ENCODE peak calls at places on chromosomes 5 and 9, in six cellular contexts. M is GM23248, Q is SK-N-SH, C is heart right ventricle, G is PC-9, F is testis. V is an unnamed sample. For H3K4me1, the result is how much of the 10 kb centered on the place peaks cover.

GRCh38 chr9:86990276-86990675 is 43.0 kb upstream of the GAS1 start:
- DNase-seq in M (no peak), Q (no peak), C (no peak), G (no peak), F (no peak), V (no peak)

GRCh38 chr5:371811-372555 is 50.5 kb downstream of the AHRR start:
- DNase-seq in M (peak), Q (peak), C (no peak), G (no peak), F (peak), V (peak)

GRCh38 chr9:35660966-35661413 is 2.9 kb downstream of the CCDC107 start:
- DNase-seq in M (peak), Q (no peak), C (no peak), G (no peak), F (peak), V (peak)

GRCh38 chr9:79360387-79361347 is 211.1 kb upstream of the TLE4 start:
- DNase-seq in M (peak), Q (no peak), C (no peak), G (no peak), F (no peak), V (no peak)

GRCh38 chr5:149152317-149152746 is 11.0 kb downstream of the ABLIM3 start:
- DNase-seq in M (peak), Q (no peak), C (no peak), G (no peak), F (no peak), V (no peak)

GRCh38 chr9:89614319-89614892 is 9.6 kb downstream of the GADD45G start:
- DNase-seq in M (no peak), Q (no peak), C (no peak), G (no peak), F (no peak), V (no peak)

GRCh38 chr5:128154943-128155342 is 71.4 kb downstream of the SLC12A2 start:
- DNase-seq in M (peak), Q (peak), C (no peak), G (no peak), F (no peak), V (no peak)

GRCh38 chr5:147530801-147531389 is 21.0 kb upstream of the DPYSL3 start:
- DNase-seq in M (peak), Q (no peak), C (no peak), G (no peak), F (no peak), V (no peak)

GRCh38 chr5:65506961-65507360 is 25.2 kb upstream of the ADAMTS6 start:
- DNase-seq in M (peak), Q (peak), C (no peak), G (no peak), F (no peak), V (no peak)

GRCh38 chr5:65066787-65067506 is 298.2 kb downstream of the CWC27 start:
- DNase-seq in M (no peak), Q (no peak), C (no peak), G (no peak), F (no peak), V (no peak)

GRCh38 chr9:69120380-69121154 is 53.5 kb upstream of the TJP2 start:
- DNase-seq in M (no peak), Q (no peak), C (peak), G (peak), F (no peak), V (no peak)

GRCh38 chr5:94672746-94673145 is 54.3 kb downstream of the SLF1 start:
- DNase-seq in M (no peak), Q (no peak), C (no peak), G (no peak), F (no peak), V (no peak)

GRCh38 chr5:61658592-61659008 is 326.5 kb downstream of the ZSWIM6 start:
- DNase-seq in M (peak), Q (peak), C (peak), G (no peak), F (peak), V (peak)

GRCh38 chr5:109655841-109656240 is 33.9 kb upstream of the MAN2A1 start:
- DNase-seq in M (peak), Q (no peak), C (no peak), G (no peak), F (no peak), V (no peak)

GRCh38 chr9:126874546-126875314 is 14.3 kb downstream of the ZBTB34 start:
- DNase-seq in M (peak), Q (no peak), C (no peak), G (peak), F (no peak), V (no peak)

GRCh38 chr5:72451771-72452505 is 55.3 kb downstream of the ZNF366 start:
- DNase-seq in M (peak), Q (peak), C (peak), G (peak), F (peak), V (peak)

GRCh38 chr5:1536298-1537165 is 12.8 kb upstream of the LPCAT1 start:
- DNase-seq in M (peak), Q (no peak), C (no peak), G (no peak), F (peak), V (peak)

GRCh38 chr5:172417983-172418630 is 36.2 kb downstream of the SH3PXD2B start:
- DNase-seq in M (peak), Q (no peak), C (peak), G (no peak), F (peak), V (peak)

GRCh38 chr5:154648706-154649105 is 106.5 kb upstream of the LARP1 start:
- DNase-seq in M (peak), Q (no peak), C (no peak), G (no peak), F (no peak), V (no peak)

GRCh38 chr5:112860929-112861637 is at the start of gene SRP19:
- DNase-seq in M (peak), Q (peak), C (peak), G (peak), F (peak), V (peak)

GRCh38 chr9:4581861-4582565 is 80.1 kb upstream of the PLPP6 start:
- DNase-seq in M (no peak), Q (no peak), C (no peak), G (no peak), F (no peak), V (no peak)

GRCh38 chr9:97419315-97419867 is 7.5 kb downstream of the TDRD7 start:
- DNase-seq in M (peak), Q (no peak), C (no peak), G (no peak), F (no peak), V (no peak)

GRCh38 chr5:136062563-136063274 is 33.9 kb downstream of the TGFBI start:
- DNase-seq in M (peak), Q (no peak), C (no peak), G (peak), F (no peak), V (no peak)

GRCh38 chr5:62317810-62318209 is 11.8 kb downstream of the KIF2A start:
- DNase-seq in M (peak), Q (no peak), C (no peak), G (no peak), F (no peak), V (no peak)

GRCh38 chr5:125326114-125326513 is 579.7 kb upstream of the ZNF608 start:
- DNase-seq in M (peak), Q (peak), C (no peak), G (no peak), F (no peak), V (no peak)

GRCh38 chr5:96434201-96434645 is 1.2 kb upstream of the PCSK1 start:
- DNase-seq in M (peak), Q (peak), C (peak), G (no peak), F (peak), V (peak)

DNA sequence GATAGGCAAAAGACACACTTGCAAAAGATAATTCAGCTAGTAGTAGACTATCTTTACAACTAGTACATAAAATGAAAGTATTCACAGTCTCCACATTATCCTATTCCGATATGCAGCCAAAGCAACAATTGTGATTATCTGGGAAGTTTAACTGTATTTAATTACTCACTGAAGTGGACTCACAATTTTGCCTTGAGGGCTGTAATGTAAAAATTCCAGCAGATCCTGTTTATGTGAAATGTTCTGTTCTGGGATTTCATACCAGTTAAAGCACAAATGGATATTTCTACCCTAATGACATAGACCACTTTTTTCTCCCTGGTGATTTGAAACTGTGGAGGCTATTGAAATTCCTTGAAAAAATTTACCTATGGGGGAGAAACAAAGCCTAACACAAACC is 474.4 kb upstream of the EDIL3 start:
- DNase-seq in M (no peak), Q (no peak), C (no peak), G (no peak), F (no peak), V (no peak)
- H3K4me1 ChIP-seq in M (under half), Q (under half), C (under half), G (under half), F (under half), V (under half)

GRCh38 chr5:179128976-179129375 is 68.8 kb downstream of the ZNF354C start:
- DNase-seq in M (no peak), Q (no peak), C (no peak), G (no peak), F (no peak), V (no peak)

GRCh38 chr5:179125789-179126505 is 65.8 kb downstream of the ZNF354C start:
- DNase-seq in M (no peak), Q (no peak), C (no peak), G (no peak), F (no peak), V (no peak)

GRCh38 chr5:179126506-179126991 is 66.4 kb downstream of the ZNF354C start:
- DNase-seq in M (no peak), Q (no peak), C (no peak), G (no peak), F (no peak), V (peak)

GRCh38 chr5:179128041-179128365 is 67.8 kb downstream of the ZNF354C start:
- DNase-seq in M (no peak), Q (no peak), C (no peak), G (no peak), F (no peak), V (no peak)

GRCh38 chr5:179127136-179128040 is 67.2 kb downstream of the ZNF354C start:
- DNase-seq in M (no peak), Q (no peak), C (no peak), G (no peak), F (no peak), V (peak)
- H3K4me1 ChIP-seq in M (under half), Q (under half), C (under half), G (under half), F (under half), V (under half)

GRCh38 chr5:83055166-83055565 is 22.0 kb downstream of the TMEM167A start:
- DNase-seq in M (no peak), Q (no peak), C (no peak), G (no peak), F (no peak), V (no peak)

GRCh38 chr5:83058718-83059117 is 18.5 kb downstream of the TMEM167A start:
- DNase-seq in M (no peak), Q (no peak), C (no peak), G (no peak), F (no peak), V (no peak)

GRCh38 chr5:83059341-83059740 is 17.9 kb downstream of the TMEM167A start:
- DNase-seq in M (no peak), Q (no peak), C (no peak), G (no peak), F (no peak), V (no peak)
- H3K4me1 ChIP-seq in M (under half), Q (under half), C (under half), G (under half), F (under half), V (under half)

DNA sequence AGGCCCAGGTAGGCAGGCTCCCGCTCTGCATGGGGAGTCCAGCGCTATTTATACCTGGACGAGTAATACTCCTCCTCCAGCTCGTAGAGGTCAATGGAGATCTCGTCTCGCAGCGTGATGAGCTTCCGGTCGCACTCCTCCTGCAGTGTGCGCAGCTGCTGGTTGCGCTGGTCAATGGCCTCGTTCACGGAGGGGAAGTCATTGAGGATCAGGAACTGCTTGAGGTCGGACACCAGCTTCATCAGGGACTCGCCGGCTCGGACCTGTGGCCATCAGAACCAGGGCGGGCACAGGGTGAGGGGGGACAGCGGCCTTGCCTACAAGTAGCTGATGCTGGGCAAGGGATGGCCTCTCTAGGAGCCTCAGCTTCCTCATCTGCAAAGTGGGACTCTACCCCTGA is 3.9 kb downstream of the MED22 start:
- DNase-seq in M (no peak), Q (no peak), C (no peak), G (no peak), F (no peak), V (no peak)
- H3K4me1 ChIP-seq in M (under half), Q (under half), C (under half), G (under half), F (under half), V (under half)

GRCh38 chr5:123538670-123539459 is 26.9 kb downstream of the CSNK1G3 start:
- DNase-seq in M (peak), Q (no peak), C (no peak), G (no peak), F (no peak), V (no peak)
- H3K4me1 ChIP-seq in M (under half), Q (under half), C (under half), G (under half), F (under half), V (under half)

DNA sequence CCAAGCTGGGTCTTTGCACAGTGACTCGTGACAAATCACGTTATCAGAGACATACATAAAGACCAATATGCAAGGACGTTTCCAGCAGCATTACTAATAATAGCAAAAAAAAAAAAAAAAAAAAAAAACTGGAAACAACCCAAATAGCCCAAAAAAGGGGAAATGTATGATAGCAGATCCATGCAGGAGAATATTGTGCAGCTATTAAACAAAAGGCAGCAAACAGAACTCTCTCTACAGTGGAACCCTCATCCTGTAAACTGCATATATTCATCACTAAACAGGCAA is 37.7 kb downstream of the C5orf15 start:
- DNase-seq in M (no peak), Q (no peak), C (no peak), G (no peak), F (no peak), V (no peak)
- H3K4me1 ChIP-seq in M (under half), Q (under half), C (under half), G (under half), F (under half), V (under half)

V was measured in tibial artery.